ENCODE peak calls at places on chromosomes 6 and 20, in eight cellular contexts. T, Q, W, A, U, Y, Z and L are unnamed samples.

GRCh38 chr6:53858196-53858595 is 63.4 kb downstream of the LRRC1 start:
- DNase-seq in T (no peak), Q (no peak), W (no peak), A (no peak), U (no peak), Y (no peak), Z (no peak), L (no peak)

GRCh38 chr6:21258665-21259064 is 334.9 kb upstream of the SOX4 start:
- DNase-seq in T (no peak), Q (no peak), W (no peak), A (no peak), U (no peak), Y (no peak), Z (no peak), L (no peak)

GRCh38 chr6:87183687-87184086 is 28.3 kb downstream of the ZNF292 start:
- DNase-seq in T (no peak), Q (no peak), W (no peak), A (no peak), U (no peak), Y (peak; percentile 39), Z (no peak), L (no peak)

GRCh38 chr20:53660078-53660909 is 66.7 kb upstream of the ZNF217 start:
- DNase-seq in T (no peak), Q (peak; percentile 77), W (peak; percentile 71), A (peak; percentile 52), U (peak; percentile 6), Y (no peak), Z (peak; percentile 57), L (no peak)

GRCh38 chr6:153170511-153170910 is 39.4 kb upstream of the RGS17 start:
- DNase-seq in T (no peak), Q (no peak), W (no peak), A (no peak), U (no peak), Y (peak; percentile 46), Z (no peak), L (peak; percentile 55)

GRCh38 chr20:44448753-44449546 is 26.7 kb upstream of the TTPAL start:
- DNase-seq in T (no peak), Q (no peak), W (no peak), A (peak; percentile 16), U (no peak), Y (no peak), Z (no peak), L (no peak)

GRCh38 chr6:138772596-138773176 is 883 bp upstream of the CCDC28A start:
- DNase-seq in T (no peak), Q (no peak), W (no peak), A (no peak), U (no peak), Y (no peak), Z (no peak), L (no peak)

GRCh38 chr20:36593347-36593746 is 12.2 kb upstream of the RAB5IF start:
- DNase-seq in T (no peak), Q (no peak), W (no peak), A (no peak), U (no peak), Y (no peak), Z (no peak), L (no peak)

GRCh38 chr6:80214436-80215022 is 108.1 kb downstream of the BCKDHB start:
- DNase-seq in T (no peak), Q (no peak), W (no peak), A (peak; percentile 12), U (no peak), Y (peak; percentile 63), Z (no peak), L (peak; percentile 12)